ENCODE peak calls at places on chromosomes 11 and 22, in seven cellular contexts. Z is HCT116, U is hepatocyte, T is fibroblast of mammary gland, D is AG09309, J is endothelial cell, P is progenitor cell of endocrine pancreas. F is an unnamed sample.

GRCh38 chr11:112881461-112881860 is 79.8 kb upstream of the NCAM1 start:
- DNase-seq in U (peak), D (no peak), P (peak), Z (no peak), T (no peak), J (no peak), F (peak)

GRCh38 chr11:88414981-88415391 is 77.5 kb upstream of the CTSC start:
- DNase-seq in U (no peak), T (no peak), J (no peak), D (no peak), P (no peak), Z (no peak), F (no peak)

GRCh38 chr11:35364101-35364780 is 55.1 kb downstream of the SLC1A2 start:
- DNase-seq in U (peak), D (peak), Z (peak), P (no peak), T (peak), J (no peak), F (peak)

GRCh38 chr11:2209900-2210321 is 38.3 kb upstream of the TH start:
- DNase-seq in D (no peak), Z (no peak), U (no peak), J (no peak), T (no peak), P (no peak), F (no peak)

GRCh38 chr11:110984147-110984546 is 261.4 kb upstream of the POU2AF2 start:
- DNase-seq in T (peak), J (no peak), D (no peak), Z (no peak), P (no peak), U (no peak), F (no peak)

GRCh38 chr11:63903884-63904283 is 13.1 kb downstream of the RCOR2 start:
- DNase-seq in D (no peak), T (no peak), U (no peak), J (no peak), Z (no peak), P (no peak), F (no peak)

GRCh38 chr22:42500164-42500835 is 19.3 kb downstream of the RRP7A start:
- DNase-seq in D (no peak), T (peak), Z (peak), J (peak), U (peak), P (peak), F (peak)

GRCh38 chr22:41094036-41094435 is 1.6 kb downstream of the EP300 start:
- DNase-seq in P (no peak), D (no peak), Z (no peak), U (peak), T (peak), J (no peak), F (peak)

GRCh38 chr22:23754220-23754919 is at the start of gene VPREB3:
- DNase-seq in D (no peak), Z (no peak), U (no peak), P (no peak), J (no peak), T (no peak), F (no peak)

GRCh38 chr11:94826415-94826814 is 58.3 kb downstream of the AMOTL1 start:
- DNase-seq in T (no peak), Z (no peak), P (no peak), J (no peak), U (no peak), D (no peak), F (no peak)

GRCh38 chr11:2929880-2930704 is 872 bp upstream of the PHLDA2 start:
- DNase-seq in T (peak), D (no peak), J (peak), U (peak), P (no peak), Z (peak), F (peak)

GRCh38 chr22:24412274-24412673 is 15.1 kb upstream of the ADORA2A start:
- DNase-seq in J (no peak), T (no peak), P (no peak), Z (no peak), D (no peak), U (no peak), F (no peak)

DNA sequence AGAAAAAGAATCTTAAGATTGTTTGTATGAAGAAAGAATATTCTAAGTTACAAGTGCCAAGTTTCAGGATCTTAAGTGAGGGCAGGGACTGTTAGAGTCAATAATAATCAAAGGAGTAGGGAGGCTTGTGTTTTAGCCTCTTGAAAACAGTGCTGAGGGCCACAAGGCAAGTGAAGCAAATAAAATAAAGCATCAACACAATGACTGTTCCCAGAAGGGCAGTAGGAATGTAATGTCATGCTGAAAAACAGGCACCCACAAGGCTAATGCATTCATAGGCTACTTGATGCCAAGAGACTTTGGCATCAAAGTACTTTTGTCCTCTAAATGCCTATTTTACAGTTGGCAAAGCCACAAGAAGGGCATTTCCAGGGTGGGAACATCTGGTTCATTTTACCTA is 22.9 kb downstream of the RAB39A start:
- DNase-seq in T (no peak), D (no peak), U (no peak), P (no peak), J (no peak), Z (no peak), F (no peak)
- TF ChIP-seq CTCF in T (no peak), D (no peak), U (no peak), P (no peak), J (no peak), Z (no peak), F (no peak)

GRCh38 chr11:65540290-65541092 is 15.6 kb downstream of the SCYL1 start:
- DNase-seq in U (peak), P (peak), D (peak), J (peak), T (peak), Z (peak), F (peak)
- TF ChIP-seq CTCF in U (peak), P (peak), D (peak), J (peak), T (peak), Z (no peak), F (peak)

GRCh38 chr11:66842896-66843775 is at the start of gene RCE1:
- DNase-seq in Z (peak), U (peak), P (peak), T (peak), D (peak), J (peak), F (peak)
- TF ChIP-seq CTCF in Z (no peak), U (no peak), P (no peak), T (no peak), D (no peak), J (no peak), F (no peak)

GRCh38 chr11:82718307-82718706 is 15.4 kb downstream of the FAM181B start:
- DNase-seq in J (peak), Z (peak), T (peak), P (no peak), U (peak), D (no peak), F (peak)
- TF ChIP-seq CTCF in J (peak), Z (peak), T (peak), P (peak), U (peak), D (peak), F (peak)

GRCh38 chr11:17770917-17771316 is 36.3 kb downstream of the KCNC1 start:
- DNase-seq in T (peak), P (no peak), J (no peak), Z (no peak), U (no peak), D (no peak), F (peak)
- TF ChIP-seq CTCF in T (peak), P (no peak), J (no peak), Z (no peak), U (no peak), D (peak), F (peak)

F was measured in cardiac muscle cell.